ENCODE peak calls at places on chromosomes 7 and 10, in five cellular contexts. K is fibroblast of lung, I is astrocyte, T is OCI-LY7, B is SJSA1. O is an unnamed sample.

GRCh38 chr7:98133181-98133580 is 26.5 kb downstream of the LMTK2 start:
- DNase-seq in K (peak; percentile 11), I (peak; percentile 14), B (no peak), T (peak; percentile 67), O (peak; percentile 86)

GRCh38 chr10:99450624-99451498 is 20.4 kb upstream of the GOT1 start:
- DNase-seq in K (no peak), B (no peak), I (no peak), T (no peak), O (peak; percentile 14)

GRCh38 chr7:117143580-117143979 is 179.3 kb downstream of the WNT2 start:
- DNase-seq in B (no peak), T (no peak), K (peak; percentile 28), I (peak; percentile 48), O (no peak)

GRCh38 chr10:90125966-90126600 is 424.7 kb downstream of the KIF20B start:
- DNase-seq in I (peak; percentile 94), T (no peak), K (peak; percentile 78), B (no peak), O (peak; percentile 76)

GRCh38 chr10:124678566-124679240 is 65.5 kb downstream of the FAM53B start:
- DNase-seq in T (no peak), B (no peak), I (no peak), K (no peak), O (no peak)

GRCh38 chr10:89303161-89303560 is 1.3 kb downstream of the IFIT2 start:
- DNase-seq in T (no peak), B (no peak), K (no peak), I (no peak), O (no peak)

GRCh38 chr7:81036871-81037270 is 118.0 kb upstream of the SEMA3C start:
- DNase-seq in I (no peak), T (no peak), K (no peak), B (no peak), O (no peak)

GRCh38 chr10:67925449-67926005 is 41.1 kb downstream of the SIRT1 start:
- DNase-seq in B (no peak), T (no peak), I (peak; percentile 56), K (no peak), O (no peak)

GRCh38 chr7:69840248-69840647 is 242.0 kb downstream of the AUTS2 start:
- DNase-seq in B (no peak), T (peak; percentile 61), I (peak; percentile 84), K (no peak), O (peak; percentile 77)

GRCh38 chr7:34041716-34042115 is 136.4 kb downstream of the BMPER start:
- DNase-seq in K (no peak), B (no peak), T (no peak), I (peak; percentile 55), O (no peak)

GRCh38 chr7:123647106-123647730 is 8.4 kb upstream of the LMOD2 start:
- DNase-seq in K (no peak), B (no peak), I (no peak), T (no peak), O (no peak)

GRCh38 chr7:54091322-54091721 is 450.9 kb upstream of the VSTM2A start:
- DNase-seq in B (no peak), I (no peak), K (no peak), T (no peak), O (no peak)

GRCh38 chr10:47042199-47042473 is 130.9 kb downstream of the PTPN20 start:
- DNase-seq in T (no peak), K (no peak), B (no peak), I (no peak), O (no peak)

GRCh38 chr10:7507887-7508726 is 97.3 kb upstream of the SFMBT2 start:
- DNase-seq in K (no peak), T (peak; percentile 88), B (no peak), I (no peak), O (no peak)

GRCh38 chr7:142459557-142459963 is 201.7 kb upstream of the PRSS58 start:
- DNase-seq in I (peak; percentile 70), T (peak; percentile 51), B (no peak), K (peak; percentile 90), O (peak; percentile 52)

GRCh38 chr10:52308251-52309031 is 5.6 kb upstream of the DKK1 start:
- DNase-seq in I (peak; percentile 55), B (peak; percentile 69), T (peak; percentile 43), K (peak; percentile 85), O (peak; percentile 58)

GRCh38 chr10:114879541-114880158 is 58.1 kb downstream of the FHIP2A start:
- DNase-seq in I (no peak), T (peak; percentile 45), K (peak; percentile 27), B (no peak), O (peak; percentile 37)

GRCh38 chr7:53191836-53192443 is 156.5 kb downstream of the POM121L12 start:
- DNase-seq in K (no peak), T (no peak), I (no peak), B (no peak), O (no peak)

GRCh38 chr10:90222372-90222771 is 521.0 kb downstream of the KIF20B start:
- DNase-seq in B (peak; percentile 52), I (peak; percentile 83), K (peak; percentile 97), T (no peak), O (peak; percentile 80)

GRCh38 chr7:149750122-149750845 is 23.1 kb downstream of the ZNF467 start:
- DNase-seq in K (no peak), I (no peak), T (no peak), B (no peak), O (no peak)

GRCh38 chr7:138077809-138078208 is 1.6 kb downstream of the AKR1D1 start:
- DNase-seq in B (no peak), K (no peak), T (no peak), I (no peak), O (no peak)

GRCh38 chr10:101878869-101879268 is 35.3 kb upstream of the KCNIP2 start:
- DNase-seq in I (no peak), T (no peak), K (no peak), B (no peak), O (no peak)

GRCh38 chr7:4851459-4852422 is 10.1 kb downstream of the PAPOLB start:
- DNase-seq in I (peak; percentile 1), K (no peak), T (no peak), B (no peak), O (no peak)

GRCh38 chr7:134594877-134595276 is 46.0 kb downstream of the AKR1B15 start:
- DNase-seq in T (no peak), I (no peak), B (no peak), K (peak; percentile 27), O (no peak)
- H3K27ac ChIP-seq in T (no peak overlapping the region), I (no peak overlapping the region), B (peak overlapping the region; percentile 77), K (no peak overlapping the region), O (no peak overlapping the region)

GRCh38 chr10:58267713-58268453 is at the start of gene IPMK:
- DNase-seq in B (peak; percentile 93), I (peak; percentile 70), K (peak; percentile 85), T (peak; percentile 91), O (peak; percentile 89)

GRCh38 chr10:58266826-58267712 is 625 bp downstream of the IPMK start:
- DNase-seq in B (peak; percentile 47), T (peak; percentile 68), K (peak; percentile 67), I (peak; percentile 47), O (peak; percentile 20)

GRCh38 chr10:58264780-58265179 is 2.9 kb downstream of the IPMK start:
- DNase-seq in B (no peak), T (peak; percentile 31), I (no peak), K (no peak), O (no peak)

GRCh38 chr10:58268454-58268945 is 462 bp upstream of the CISD1 start:
- DNase-seq in T (no peak), I (no peak), K (no peak), B (no peak), O (no peak)

DNA sequence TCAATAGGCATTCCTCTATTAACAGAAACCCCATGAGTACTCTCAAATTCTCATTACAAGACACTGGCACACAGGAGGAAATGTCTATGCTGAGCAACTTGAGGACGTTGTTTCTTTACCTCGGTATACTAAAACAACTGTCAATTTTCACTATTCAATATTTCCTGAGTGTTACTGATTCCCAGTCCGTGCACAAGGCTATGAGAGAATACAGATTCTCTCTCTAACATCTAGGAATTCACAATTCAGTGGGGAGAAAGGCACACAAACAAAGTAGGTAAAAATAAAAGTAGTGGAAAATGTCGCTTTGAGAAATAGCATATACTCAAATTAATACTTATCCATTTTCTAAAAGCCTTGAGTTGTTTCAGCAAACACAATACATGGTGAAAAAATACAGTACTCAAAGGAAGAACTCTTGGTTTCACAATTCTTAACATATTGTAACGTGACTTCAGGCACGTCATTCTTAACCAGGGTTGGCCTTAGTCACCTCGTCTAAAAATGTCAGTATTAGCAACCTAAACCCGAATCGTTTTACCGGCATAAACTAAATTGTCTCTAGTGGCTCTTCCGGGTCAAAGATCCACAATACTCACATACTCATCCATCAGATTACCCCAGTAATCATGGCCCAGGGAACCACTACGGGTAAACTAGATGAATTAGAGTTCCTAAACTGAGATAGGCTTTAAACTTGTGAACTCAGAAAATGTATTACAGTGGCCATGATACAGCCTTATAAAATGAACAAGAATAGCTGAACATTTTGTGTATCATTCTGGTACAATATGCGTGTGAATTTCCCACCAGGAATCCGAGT is 1.5 kb downstream of the IPMK start:
- DNase-seq in T (peak; percentile 45), B (no peak), K (peak; percentile 67), I (peak; percentile 57), O (peak; percentile 18)
- H3K27ac ChIP-seq in T (peak overlapping the region; percentile 82), B (peak overlapping the region; percentile 77), K (peak overlapping the region; percentile 91), I (peak overlapping the region; percentile 88), O (peak overlapping the region; percentile 7)

GRCh38 chr7:13217762-13218161 is 530.3 kb downstream of the ARL4A start:
- DNase-seq in B (no peak), T (no peak), K (no peak), I (peak; percentile 56), O (no peak)
- H3K27ac ChIP-seq in B (no peak overlapping the region), T (no peak overlapping the region), K (no peak overlapping the region), I (no peak overlapping the region), O (no peak overlapping the region)

GRCh38 chr7:128865303-128865702 is 2.6 kb downstream of the ATP6V1F start:
- DNase-seq in I (no peak), K (no peak), T (no peak), B (no peak), O (no peak)

GRCh38 chr7:128861957-128862570 is 592 bp upstream of the ATP6V1F start:
- DNase-seq in B (no peak), K (no peak), I (no peak), T (no peak), O (no peak)

GRCh38 chr7:128860158-128861073 is 2.2 kb upstream of the ATP6V1F start:
- DNase-seq in B (no peak), I (peak; percentile 56), T (peak; percentile 45), K (peak; percentile 78), O (no peak)

GRCh38 chr7:128863433-128863989 is 855 bp downstream of the ATP6V1F start:
- DNase-seq in I (peak; percentile 52), K (peak; percentile 75), T (peak; percentile 81), B (peak; percentile 75), O (peak; percentile 79)

DNA sequence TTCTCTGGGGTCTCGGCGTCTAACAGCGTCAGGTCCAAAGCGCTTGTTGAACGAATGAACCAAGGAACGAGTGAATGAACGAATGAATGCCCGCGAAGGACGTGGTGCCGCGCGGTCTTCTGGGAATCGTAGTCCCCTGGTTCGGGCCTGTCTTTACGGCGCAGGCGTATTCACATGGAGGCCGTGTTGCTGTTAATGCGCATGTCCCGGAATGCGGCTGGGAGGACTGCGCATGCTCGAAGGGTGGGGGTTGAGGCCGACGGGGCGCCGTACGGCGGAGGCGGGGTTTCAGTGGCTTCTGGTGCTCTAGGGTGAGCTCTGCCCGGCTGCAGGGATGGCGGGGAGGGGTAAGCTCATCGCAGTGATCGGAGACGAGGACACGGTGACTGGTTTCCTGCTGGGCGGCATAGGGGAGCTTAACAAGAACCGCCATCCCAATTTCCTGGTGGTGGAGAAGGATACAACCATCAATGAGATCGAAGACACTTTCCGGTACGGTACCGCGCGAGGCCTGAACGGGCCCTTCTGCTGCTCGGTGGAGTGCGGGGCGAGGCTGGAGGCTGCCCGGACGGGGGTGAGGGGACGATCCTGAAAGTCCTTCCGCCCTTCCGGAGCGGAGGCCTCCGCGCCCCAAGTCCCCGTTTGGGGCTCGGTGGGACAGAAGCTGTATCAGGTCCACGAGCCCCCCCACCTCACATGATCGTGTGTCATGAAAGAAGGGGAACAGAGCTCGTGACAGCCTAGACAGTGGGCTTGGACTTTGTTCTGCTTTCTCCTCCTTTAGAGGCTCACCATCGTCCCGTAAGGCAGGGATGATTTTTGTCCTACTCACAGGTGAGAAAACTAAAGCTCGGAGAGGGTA is at the start of gene ATP6V1F:
- DNase-seq in I (peak; percentile 91), T (peak; percentile 98), B (peak; percentile 98), K (peak; percentile 97), O (peak; percentile 98)
- H3K27ac ChIP-seq in I (peak within 1 kb of the TSS; percentile 82), T (peak within 1 kb of the TSS; percentile 36), B (no peak within 1 kb of the TSS), K (peak within 1 kb of the TSS; percentile 86), O (peak within 1 kb of the TSS; percentile 6)